ENCODE peak calls at places on chromosomes 7 and 10, in five cellular contexts. H, D, V, T and S are unnamed samples.

GRCh38 chr7:1620835-1621234 is 49.2 kb upstream of the ELFN1 start:
- DNase-seq in T (no peak), D (no peak), H (no peak), V (no peak), S (no peak)

GRCh38 chr7:55250313-55250712 is 114.8 kb upstream of the LANCL2 start:
- DNase-seq in D (no peak), T (no peak), V (peak; percentile 84), H (no peak), S (no peak)

GRCh38 chr10:34667177-34667576 is 147.9 kb downstream of the PARD3 start:
- DNase-seq in V (no peak), D (no peak), H (no peak), T (no peak), S (no peak)

GRCh38 chr10:88281592-88282268 is 301.4 kb downstream of the RNLS start:
- DNase-seq in H (peak; percentile 44), D (peak; percentile 87), T (peak; percentile 81), V (no peak), S (no peak)

GRCh38 chr10:119933179-119933578 is 40.6 kb downstream of the SEC23IP start:
- DNase-seq in H (no peak), V (peak; percentile 47), T (peak; percentile 3), D (peak; percentile 18), S (no peak)

GRCh38 chr7:95365151-95365550 is 31.0 kb downstream of the PON3 start:
- DNase-seq in V (no peak), T (no peak), D (peak; percentile 3), H (peak; percentile 60), S (no peak)

GRCh38 chr10:128633864-128634541 is 507.8 kb upstream of the MKI67 start:
- DNase-seq in D (peak; percentile 16), V (peak; percentile 28), T (no peak), H (peak; percentile 19), S (no peak)

GRCh38 chr10:124748206-124748605 is 4.0 kb upstream of the FAM53B start:
- DNase-seq in T (no peak), H (no peak), V (no peak), D (no peak), S (no peak)

GRCh38 chr7:44149571-44150465 is 8.7 kb upstream of the MYL7 start:
- DNase-seq in D (no peak), T (peak; percentile 30), H (no peak), V (no peak), S (no peak)

GRCh38 chr7:7681191-7681935 is 37.0 kb downstream of the RPA3 start:
- DNase-seq in H (peak; percentile 66), D (peak; percentile 34), T (peak; percentile 61), V (peak; percentile 71), S (peak; percentile 11)

GRCh38 chr7:123601530-123601929 is at the start of gene ASB15:
- DNase-seq in D (no peak), T (no peak), H (no peak), V (no peak), S (no peak)

GRCh38 chr10:127854769-127855583 is 37.8 kb downstream of the CLRN3 start:
- DNase-seq in V (no peak), H (no peak), T (no peak), D (no peak), S (no peak)

GRCh38 chr7:101231644-101232043 is 6.0 kb downstream of the CLDN15 start:
- DNase-seq in H (no peak), V (no peak), D (no peak), T (no peak), S (no peak)

GRCh38 chr7:43175525-43176200 is 63.2 kb downstream of the HECW1 start:
- DNase-seq in V (no peak), D (no peak), T (no peak), H (no peak), S (no peak)

GRCh38 chr7:376306-376969 is 86.5 kb downstream of the FOXL3 start:
- DNase-seq in H (peak; percentile 32), D (no peak), V (no peak), T (no peak), S (peak; percentile 40)

GRCh38 chr10:79223346-79224048 is 123.8 kb upstream of the PPIF start:
- DNase-seq in H (no peak), T (peak; percentile 86), D (peak; percentile 80), V (peak; percentile 46), S (no peak)

DNA sequence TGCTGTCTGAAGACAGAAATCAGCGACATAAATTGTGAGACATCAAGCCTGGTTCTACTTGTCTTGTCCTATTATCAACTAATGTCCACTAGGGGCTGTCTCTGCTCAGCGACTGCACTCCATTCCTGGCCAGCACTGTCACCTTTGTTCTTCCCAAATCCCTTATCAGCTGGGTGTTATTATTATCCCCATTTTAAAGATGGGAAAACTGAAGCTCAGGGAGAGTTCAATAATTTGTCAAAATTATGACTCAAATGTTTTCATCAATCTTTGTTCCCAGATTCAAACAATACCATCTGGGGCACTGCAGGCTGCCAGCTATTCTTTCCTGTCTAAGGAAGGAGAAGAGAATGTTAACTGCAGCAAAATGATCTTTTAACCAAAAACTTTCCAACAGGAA is 431.6 kb upstream of the NFE2L3 start:
- DNase-seq in T (peak; percentile 2), H (peak; percentile 1), D (no peak), V (peak; percentile 58), S (no peak)
- TF ChIP-seq CTCF in T (peak; percentile 17), H (peak; percentile 68), D (no peak), V (peak; percentile 68), S (peak; percentile 75)

DNA sequence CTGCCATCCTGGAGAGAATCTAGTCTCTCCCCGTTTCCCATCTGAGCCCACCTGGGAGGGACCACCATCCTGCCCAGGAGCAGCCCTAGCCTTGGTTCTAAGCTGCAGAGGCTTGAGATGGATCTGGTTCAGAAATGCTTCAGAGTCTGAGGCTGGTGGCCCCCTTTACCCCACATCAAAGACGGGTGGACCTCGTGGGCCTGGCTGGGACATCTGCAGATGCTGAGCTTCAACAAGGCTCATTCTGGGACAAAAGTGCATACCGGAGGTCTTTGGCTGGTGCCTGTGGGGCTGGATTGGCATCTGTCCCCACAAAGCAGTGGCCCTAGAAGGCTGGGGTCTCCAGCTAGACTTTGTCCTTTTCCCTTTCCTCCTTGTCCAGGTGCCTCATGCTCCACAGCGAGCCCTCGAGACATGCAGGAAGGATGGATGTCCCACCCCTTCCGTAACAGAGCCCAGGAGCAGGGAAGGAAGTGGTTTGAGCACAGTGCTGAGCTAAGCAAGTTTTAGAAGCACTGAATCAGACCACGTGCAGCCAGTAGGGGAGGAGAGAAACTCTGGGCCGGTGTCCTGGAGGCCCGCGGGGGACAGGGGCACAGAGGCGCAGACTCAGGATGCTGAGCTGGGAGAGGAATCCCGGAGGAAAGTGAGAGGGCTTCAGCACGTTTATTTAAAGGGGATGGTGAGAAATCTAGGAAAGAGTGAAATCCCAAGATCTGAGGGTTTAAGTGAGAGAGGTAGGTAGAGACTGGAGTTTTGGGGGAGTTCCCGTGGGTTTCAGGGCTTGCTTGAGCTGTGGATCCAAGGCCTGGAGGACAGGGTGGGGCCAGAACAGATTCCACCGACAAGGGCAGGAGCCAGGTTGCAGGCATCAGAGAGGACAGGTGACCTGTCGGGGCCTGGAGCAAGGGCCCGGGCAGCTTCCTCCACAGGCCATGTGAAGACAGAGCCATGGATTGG is 4.6 kb upstream of the IRF5 start:
- DNase-seq in V (no peak), H (no peak), T (no peak), D (no peak), S (no peak)
- H3K27ac ChIP-seq in V (no peak overlapping the region), H (no peak overlapping the region), T (no peak overlapping the region), D (no peak overlapping the region), S (no peak overlapping the region)

GRCh38 chr7:111954056-111954455 is 252.1 kb downstream of the DOCK4 start:
- DNase-seq in H (no peak), D (no peak), T (no peak), V (no peak), S (no peak)
- H2AFZ ChIP-seq in H (peak overlapping the region; percentile 13), D (no peak overlapping the region), T (no peak overlapping the region), V (no peak overlapping the region), S (no peak overlapping the region)

GRCh38 chr7:117381357-117381756 is 45.9 kb downstream of the ASZ1 start:
- DNase-seq in D (no peak), H (no peak), T (no peak), V (no peak), S (no peak)
- TF ChIP-seq CTCF in D (no peak), H (peak; percentile 27), T (no peak), V (peak; percentile 21), S (no peak)

DNA sequence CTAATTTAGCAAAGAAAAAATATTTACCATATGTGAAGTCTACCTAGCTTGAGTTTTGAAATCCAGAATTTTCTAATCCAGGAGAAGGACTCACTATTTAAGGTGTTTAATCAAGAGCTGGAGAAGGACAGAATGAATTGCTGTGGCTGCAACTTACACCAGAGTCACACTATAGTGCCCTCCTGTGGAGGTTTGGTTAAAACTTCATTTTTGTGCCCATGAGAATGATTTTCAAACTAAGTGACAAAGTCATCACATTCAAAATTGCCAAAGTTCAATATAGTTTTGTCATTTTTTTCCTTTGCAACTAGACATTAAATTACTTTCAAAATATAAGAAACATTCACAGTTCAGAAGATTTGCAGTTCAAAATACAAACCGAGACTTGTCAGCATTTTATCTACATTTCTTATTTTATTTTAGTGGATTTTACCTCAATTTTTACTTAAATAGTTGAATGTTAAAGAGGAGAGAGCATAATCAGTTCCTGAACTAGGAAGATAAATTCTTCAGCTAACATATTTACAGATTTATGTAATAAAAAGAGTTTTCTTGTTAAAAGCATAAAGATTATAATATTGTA is 70.7 kb downstream of the CABCOCO1 start:
- DNase-seq in H (peak; percentile 19), T (peak; percentile 64), V (peak; percentile 75), D (peak; percentile 24), S (no peak)
- H3K27ac ChIP-seq in H (no peak overlapping the region), T (no peak overlapping the region), V (no peak overlapping the region), D (no peak overlapping the region), S (no peak overlapping the region)

GRCh38 chr10:5266804-5267203 is 70.2 kb downstream of the AKR1C4 start:
- DNase-seq in V (no peak), T (no peak), H (no peak), D (no peak), S (no peak)
- H2AFZ ChIP-seq in V (no peak overlapping the region), T (no peak overlapping the region), H (no peak overlapping the region), D (no peak overlapping the region), S (no peak overlapping the region)

GRCh38 chr7:70432567-70433001 is 699.4 kb upstream of the GALNT17 start:
- DNase-seq in H (no peak), D (no peak), V (no peak), T (no peak), S (no peak)

GRCh38 chr7:70435634-70436033 is 696.3 kb upstream of the GALNT17 start:
- DNase-seq in T (no peak), D (no peak), H (no peak), V (no peak), S (no peak)

GRCh38 chr7:70434821-70435220 is 697.1 kb upstream of the GALNT17 start:
- DNase-seq in H (no peak), D (no peak), T (no peak), V (no peak), S (no peak)

GRCh38 chr7:70436815-70437350 is 695.1 kb upstream of the GALNT17 start:
- DNase-seq in T (no peak), D (no peak), V (no peak), H (no peak), S (no peak)

GRCh38 chr7:70434376-70434775 is 697.6 kb upstream of the GALNT17 start:
- DNase-seq in V (no peak), H (no peak), T (no peak), D (no peak), S (no peak)
- TF ChIP-seq CTCF in V (peak; percentile 31), H (peak; percentile 59), T (no peak), D (no peak), S (peak; percentile 26)

DNA sequence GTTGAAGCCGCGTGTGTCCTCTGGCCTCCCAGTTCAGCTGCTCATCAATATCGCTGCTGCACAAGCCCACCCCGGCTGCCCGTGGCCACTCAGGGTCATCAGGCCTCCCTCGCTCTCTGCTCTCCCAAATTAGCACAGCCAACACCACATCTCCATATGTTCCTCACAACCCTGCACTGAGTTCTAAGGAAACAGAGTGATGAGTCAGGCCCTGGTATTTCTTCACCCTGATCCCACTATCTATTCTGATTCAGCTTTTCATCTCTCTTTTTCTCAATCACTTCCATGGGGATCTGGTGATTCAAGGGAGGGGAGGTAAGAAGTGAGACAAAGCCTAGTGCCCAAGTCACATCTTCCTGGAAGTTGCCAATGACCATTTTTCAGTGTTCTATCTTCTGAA is 23.8 kb downstream of the CYTH3 start:
- DNase-seq in V (no peak), H (peak; percentile 78), D (peak; percentile 83), T (peak; percentile 88), S (no peak)
- H3K27ac ChIP-seq in V (no peak overlapping the region), H (peak overlapping the region; percentile 98), D (peak overlapping the region; percentile 63), T (peak overlapping the region; percentile 13), S (peak overlapping the region; percentile 57)